ENCODE peak calls at places on chromosomes 11 and 22, in nine cellular contexts. T is brain microvascular endothelial cell, C is OCI-LY7, O is esophagus muscularis mucosa, Y is HL-60, N is HT-29, R is islet precursor cell, D is cardiac muscle cell, U is ACHN. B is an unnamed sample.

GRCh38 chr22:36873614-36874308 is 13.0 kb downstream of the NCF4 start:
- DNase-seq in T (peak), C (peak), O (no peak), Y (peak), N (peak), R (peak), D (peak), U (peak), B (no peak)

GRCh38 chr11:57290288-57290687 is 34.5 kb downstream of the TNKS1BP1 start:
- DNase-seq in T (peak), C (no peak), O (no peak), Y (no peak), N (no peak), R (no peak), D (peak), U (no peak), B (no peak)

GRCh38 chr11:4983851-4984250 is 10.8 kb upstream of the OR51L1 start:
- DNase-seq in T (no peak), C (no peak), O (no peak), Y (no peak), N (peak), R (no peak), D (no peak), U (peak), B (no peak)

GRCh38 chr11:95659088-95659487 is 130.5 kb downstream of the FAM76B start:
- DNase-seq in T (peak), C (no peak), O (no peak), Y (no peak), N (no peak), R (no peak), D (no peak), U (no peak), B (no peak)

GRCh38 chr11:28697920-28698827 is 590.0 kb downstream of the METTL15 start:
- DNase-seq in T (peak), C (peak), O (no peak), Y (peak), N (peak), R (peak), D (peak), U (peak), B (no peak)

GRCh38 chr11:131579932-131580387 is 209.5 kb downstream of the NTM start:
- DNase-seq in T (peak), C (peak), O (no peak), Y (peak), N (peak), R (peak), D (peak), U (peak), B (no peak)

GRCh38 chr11:44623716-44624491 is 58.4 kb downstream of the CD82 start:
- DNase-seq in T (no peak), C (no peak), O (peak), Y (no peak), N (no peak), R (peak), D (peak), U (no peak), B (no peak)

GRCh38 chr22:38148252-38148651 is 33.4 kb downstream of the PLA2G6 start:
- DNase-seq in T (peak), C (no peak), O (no peak), Y (no peak), N (no peak), R (peak), D (peak), U (peak), B (no peak)

GRCh38 chr11:79030448-79030847 is 410.4 kb downstream of the TENM4 start:
- DNase-seq in T (no peak), C (no peak), O (no peak), Y (no peak), N (no peak), R (no peak), D (no peak), U (no peak), B (no peak)

GRCh38 chr22:50516068-50516467 is 8.0 kb downstream of the NCAPH2 start:
- DNase-seq in T (no peak), C (no peak), O (no peak), Y (no peak), N (no peak), R (peak), D (no peak), U (no peak), B (no peak)

GRCh38 chr11:133947298-133947905 is 9.4 kb downstream of the IGSF9B start:
- DNase-seq in T (peak), C (no peak), O (no peak), Y (no peak), N (peak), R (peak), D (peak), U (peak), B (no peak)

GRCh38 chr11:85783758-85784157 is 27.2 kb downstream of the SYTL2 start:
- DNase-seq in T (no peak), C (no peak), O (no peak), Y (no peak), N (no peak), R (no peak), D (peak), U (no peak), B (no peak)

GRCh38 chr11:1073261-1073724 is 1.4 kb upstream of the MUC2 start:
- DNase-seq in T (peak), C (no peak), O (no peak), Y (peak), N (peak), R (no peak), D (peak), U (no peak), B (no peak)

GRCh38 chr22:34330432-34330831 is 410.2 kb upstream of the LARGE1 start:
- DNase-seq in T (no peak), C (no peak), O (peak), Y (no peak), N (no peak), R (no peak), D (no peak), U (no peak), B (no peak)

GRCh38 chr11:13294771-13295579 is 17.4 kb downstream of the BMAL1 start:
- DNase-seq in T (no peak), C (no peak), O (no peak), Y (no peak), N (no peak), R (peak), D (no peak), U (no peak), B (no peak)

GRCh38 chr22:40665312-40665711 is 14.0 kb upstream of the MCHR1 start:
- DNase-seq in T (no peak), C (no peak), O (no peak), Y (no peak), N (no peak), R (no peak), D (peak), U (no peak), B (no peak)

GRCh38 chr11:116563028-116563712 is 209.6 kb downstream of the BUD13 start:
- DNase-seq in T (no peak), C (no peak), O (no peak), Y (no peak), N (peak), R (peak), D (no peak), U (no peak), B (no peak)

GRCh38 chr11:95831198-95831883 is 41.0 kb downstream of the CEP57 start:
- DNase-seq in T (peak), C (no peak), O (no peak), Y (no peak), N (peak), R (no peak), D (peak), U (peak), B (no peak)

GRCh38 chr11:130314184-130314748 is 451 bp downstream of the ZBTB44 start:
- DNase-seq in T (peak), C (peak), O (no peak), Y (no peak), N (peak), R (peak), D (peak), U (peak), B (no peak)

GRCh38 chr22:50477923-50478322 is 3.1 kb upstream of the SBF1 start:
- DNase-seq in T (no peak), C (no peak), O (no peak), Y (no peak), N (no peak), R (no peak), D (no peak), U (no peak), B (no peak)

GRCh38 chr11:16831281-16832192 is 93.1 kb downstream of the C11orf58 start:
- DNase-seq in T (peak), C (no peak), O (no peak), Y (no peak), N (no peak), R (no peak), D (peak), U (no peak), B (no peak)

GRCh38 chr11:120432056-120433018 is 79.2 kb upstream of the GRIK4 start:
- DNase-seq in T (peak), C (no peak), O (no peak), Y (no peak), N (peak), R (peak), D (peak), U (peak), B (no peak)

GRCh38 chr22:49691256-49691655 is 136.4 kb downstream of the BRD1 start:
- DNase-seq in T (no peak), C (no peak), O (no peak), Y (no peak), N (no peak), R (peak), D (no peak), U (no peak), B (no peak)

GRCh38 chr11:45209904-45210699 is 63.7 kb downstream of the PRDM11 start:
- DNase-seq in T (peak), C (no peak), O (peak), Y (no peak), N (no peak), R (no peak), D (peak), U (no peak), B (no peak)

GRCh38 chr11:40445391-40445790 is 1014.1 kb downstream of the LRRC4C start:
- DNase-seq in T (no peak), C (no peak), O (no peak), Y (no peak), N (no peak), R (no peak), D (no peak), U (peak), B (peak)

GRCh38 chr11:2932850-2933251 is 3.6 kb upstream of the PHLDA2 start:
- DNase-seq in T (peak), C (no peak), O (no peak), Y (no peak), N (peak), R (no peak), D (no peak), U (peak), B (no peak)

GRCh38 chr11:47057374-47057773 is 119.3 kb downstream of the ARFGAP2 start:
- DNase-seq in T (peak), C (no peak), O (no peak), Y (no peak), N (no peak), R (no peak), D (peak), U (no peak), B (no peak)

GRCh38 chr11:70772950-70773349 is 374.6 kb downstream of the CTTN start:
- DNase-seq in T (no peak), C (no peak), O (no peak), Y (no peak), N (no peak), R (no peak), D (no peak), U (no peak), B (no peak)

GRCh38 chr11:117037952-117038350 is 60.3 kb downstream of the SIK3 start:
- DNase-seq in T (no peak), C (peak), O (no peak), Y (no peak), N (no peak), R (no peak), D (no peak), U (no peak), B (no peak)

GRCh38 chr11:65871811-65872548 is 620 bp downstream of the EFEMP2 start:
- DNase-seq in T (peak), C (no peak), O (no peak), Y (no peak), N (no peak), R (peak), D (peak), U (peak), B (no peak)

GRCh38 chr11:103959279-103959930 is 77.0 kb upstream of the DDI1 start:
- DNase-seq in T (peak), C (peak), O (no peak), Y (no peak), N (no peak), R (no peak), D (peak), U (no peak), B (no peak)

GRCh38 chr11:75505966-75506692 is 19.6 kb downstream of the GDPD5 start:
- DNase-seq in T (no peak), C (no peak), O (no peak), Y (no peak), N (no peak), R (no peak), D (peak), U (no peak), B (no peak)

GRCh38 chr22:46047226-46047625 is 70.3 kb upstream of the WNT7B start:
- DNase-seq in T (no peak), C (no peak), O (no peak), Y (no peak), N (no peak), R (peak), D (no peak), U (no peak), B (no peak)

GRCh38 chr11:66981976-66982578 is 7.0 kb downstream of the C11orf86 start:
- DNase-seq in T (peak), C (no peak), O (no peak), Y (peak), N (peak), R (no peak), D (peak), U (peak), B (peak)

GRCh38 chr22:32932176-32932575 is 126.0 kb downstream of the SYN3 start:
- DNase-seq in T (no peak), C (no peak), O (no peak), Y (no peak), N (no peak), R (peak), D (no peak), U (no peak), B (no peak)

GRCh38 chr11:28702450-28702790 is 594.2 kb downstream of the METTL15 start:
- DNase-seq in T (no peak), C (no peak), O (no peak), Y (no peak), N (no peak), R (no peak), D (no peak), U (no peak), B (no peak)

GRCh38 chr11:3369366-3369765 is 9.6 kb downstream of the ZNF195 start:
- DNase-seq in T (no peak), C (no peak), O (no peak), Y (no peak), N (no peak), R (no peak), D (no peak), U (no peak), B (no peak)

GRCh38 chr11:125463590-125464265 is 32.3 kb downstream of the FEZ1 start:
- DNase-seq in T (no peak), C (no peak), O (no peak), Y (no peak), N (no peak), R (peak), D (no peak), U (no peak), B (no peak)

GRCh38 chr11:86636275-86636674 is 36.1 kb downstream of the ME3 start:
- DNase-seq in T (no peak), C (no peak), O (no peak), Y (no peak), N (no peak), R (peak), D (no peak), U (peak), B (no peak)